ENCODE peak calls at places on chromosomes 13 and 19, in eight cellular contexts. G, J, L, Q, T, O, E and A are unnamed samples.

GRCh38 chr19:35125746-35126623 is 8.9 kb downstream of the LGI4 start:
- DNase-seq in G (no peak), J (no peak), L (peak), Q (peak), T (no peak), O (no peak), E (no peak), A (no peak)

GRCh38 chr19:46861691-46862503 is 1.1 kb downstream of the ARHGAP35 start:
- DNase-seq in G (no peak), J (no peak), L (peak), Q (peak), T (peak), O (no peak), E (peak), A (peak)

GRCh38 chr13:90386090-90386489 is 961.4 kb upstream of the MIR17HG start:
- DNase-seq in G (no peak), J (no peak), L (no peak), Q (no peak), T (no peak), O (no peak), E (no peak), A (no peak)

GRCh38 chr19:37691881-37692504 is 27.6 kb downstream of the ZNF607 start:
- DNase-seq in G (peak), J (peak), L (peak), Q (peak), T (no peak), O (peak), E (peak), A (no peak)

GRCh38 chr19:55958356-55958755 is 10.7 kb downstream of the NLRP8 start:
- DNase-seq in G (peak), J (no peak), L (no peak), Q (no peak), T (no peak), O (no peak), E (no peak), A (no peak)

GRCh38 chr19:17296278-17296677 is 6.9 kb downstream of the ABHD8 start:
- DNase-seq in G (peak), J (no peak), L (peak), Q (no peak), T (no peak), O (no peak), E (no peak), A (no peak)

GRCh38 chr13:87274209-87274819 is 396.9 kb upstream of the SLITRK5 start:
- DNase-seq in G (peak), J (no peak), L (peak), Q (no peak), T (peak), O (peak), E (peak), A (no peak)

GRCh38 chr19:20912973-20913372 is 10.1 kb upstream of the ZNF85 start:
- DNase-seq in G (no peak), J (no peak), L (no peak), Q (no peak), T (no peak), O (no peak), E (no peak), A (no peak)

GRCh38 chr19:47255947-47256687 is at the start of gene CCDC9:
- DNase-seq in G (peak), J (peak), L (peak), Q (peak), T (peak), O (peak), E (peak), A (peak)

GRCh38 chr19:10747271-10747670 is 29.4 kb downstream of the DNM2 start:
- DNase-seq in G (no peak), J (no peak), L (peak), Q (no peak), T (no peak), O (no peak), E (no peak), A (no peak)

GRCh38 chr13:19845758-19846157 is 17.7 kb downstream of the ZMYM5 start:
- DNase-seq in G (peak), J (no peak), L (peak), Q (no peak), T (no peak), O (no peak), E (no peak), A (peak)